ENCODE peak calls at places on chromosomes 7 and 10, in four cellular contexts. V is activated CD4-positive, alpha-beta T cell treated with anti-CD3 and anti-CD28 coated beads for 48 hours; P is testis; F is astrocyte of the spinal cord. U is an unnamed sample.

GRCh38 chr10:58868736-58869435 is 307.6 kb upstream of the PHYHIPL start:
- DNase-seq in F (no peak), P (no peak), V (no peak), U (no peak)

GRCh38 chr7:28069788-28070187 is 110.8 kb downstream of the JAZF1 start:
- DNase-seq in P (peak), F (peak), V (no peak), U (no peak)

GRCh38 chr10:124612611-124613498 is 131.3 kb downstream of the FAM53B start:
- DNase-seq in P (peak), V (peak), F (no peak), U (peak)

GRCh38 chr10:133441780-133442179 is 12.0 kb upstream of the SCART1 start:
- DNase-seq in V (no peak), P (no peak), F (no peak), U (no peak)

GRCh38 chr10:18233775-18234174 is 93.6 kb downstream of the CACNB2 start:
- DNase-seq in F (no peak), P (peak), V (no peak), U (no peak)

GRCh38 chr7:158469396-158470051 is 118.1 kb downstream of the PTPRN2 start:
- DNase-seq in P (no peak), V (no peak), F (no peak), U (no peak)

GRCh38 chr7:132709971-132710567 is 133.8 kb upstream of the PLXNA4 start:
- DNase-seq in V (peak), P (peak), F (peak), U (peak)

GRCh38 chr10:21934307-21934706 is 69.2 kb downstream of the DNAJC1 start:
- DNase-seq in P (no peak), V (no peak), F (peak), U (no peak)

GRCh38 chr10:32408690-32409089 is 37.2 kb upstream of the CCDC7 start:
- DNase-seq in V (no peak), P (no peak), F (no peak), U (no peak)

GRCh38 chr7:15686209-15686956 is at the start of gene MEOX2:
- DNase-seq in F (peak), P (peak), V (no peak), U (peak)

GRCh38 chr10:68153473-68154210 is 44.4 kb downstream of the MYPN start:
- DNase-seq in V (no peak), F (peak), P (peak), U (peak)

GRCh38 chr10:83917519-83918506 is 221.5 kb upstream of the GHITM start:
- DNase-seq in F (no peak), V (peak), P (peak), U (peak)

GRCh38 chr10:77027576-77027975 is 610.0 kb downstream of the KCNMA1 start:
- DNase-seq in V (no peak), F (no peak), P (no peak), U (no peak)

GRCh38 chr10:30510184-30510931 is 76.4 kb downstream of the MAP3K8 start:
- DNase-seq in F (peak), V (peak), P (no peak), U (no peak)

GRCh38 chr10:62264702-62265436 is 3.8 kb downstream of the RTKN2 start:
- DNase-seq in F (peak), P (no peak), V (no peak), U (peak)

GRCh38 chr10:5544216-5544805 is 19.6 kb downstream of the CALML3 start:
- DNase-seq in V (no peak), P (no peak), F (no peak), U (no peak)

GRCh38 chr7:114934758-114935157 is 12.9 kb downstream of the MDFIC start:
- DNase-seq in F (no peak), P (no peak), V (no peak), U (peak)

GRCh38 chr7:118699222-118699621 is 474.7 kb downstream of the ANKRD7 start:
- DNase-seq in P (no peak), V (no peak), F (no peak), U (no peak)

GRCh38 chr7:44796034-44796503 is 412 bp upstream of the PPIA start:
- DNase-seq in P (peak), F (peak), V (no peak), U (no peak)

GRCh38 chr7:98251251-98251843 is 685 bp downstream of the TECPR1 start:
- DNase-seq in P (no peak), F (no peak), V (peak), U (peak)

GRCh38 chr7:7315851-7316250 is 133.5 kb downstream of the C1GALT1 start:
- DNase-seq in P (no peak), F (no peak), V (no peak), U (no peak)

GRCh38 chr10:124525751-124526600 is 64.4 kb downstream of the LHPP start:
- DNase-seq in V (no peak), F (no peak), P (no peak), U (no peak)

GRCh38 chr10:101110856-101111523 is 20.1 kb upstream of the TLX1 start:
- DNase-seq in F (no peak), V (no peak), P (no peak), U (no peak)

GRCh38 chr7:16669581-16669980 is 23.6 kb downstream of the BZW2 start:
- DNase-seq in F (peak), V (no peak), P (no peak), U (no peak)

GRCh38 chr10:79298403-79299244 is 48.6 kb upstream of the PPIF start:
- DNase-seq in V (peak), F (peak), P (no peak), U (peak)

GRCh38 chr10:34139559-34139958 is 675.5 kb downstream of the PARD3 start:
- DNase-seq in V (no peak), F (no peak), P (no peak), U (no peak)

GRCh38 chr7:150927157-150927953 is 50.8 kb downstream of the KCNH2 start:
- DNase-seq in P (no peak), V (no peak), F (no peak), U (no peak)

GRCh38 chr10:13891542-13892431 is 305.0 kb downstream of the PRPF18 start:
- DNase-seq in F (no peak), V (peak), P (no peak), U (peak)

GRCh38 chr10:5906651-5907050 is 16.6 kb downstream of the FBH1 start:
- DNase-seq in V (no peak), P (no peak), F (no peak), U (no peak)

GRCh38 chr7:6218324-6218723 is 54.1 kb downstream of the CYTH3 start:
- DNase-seq in V (no peak), F (no peak), P (no peak), U (no peak)

GRCh38 chr7:105454058-105454739 is 65.5 kb upstream of the SRPK2 start:
- DNase-seq in V (no peak), F (peak), P (no peak), U (no peak)

GRCh38 chr10:2688958-2689357 is 378.4 kb upstream of the PFKP start:
- DNase-seq in P (no peak), F (no peak), V (no peak), U (no peak)

GRCh38 chr10:118662228-118663035 is 67.0 kb upstream of the PRLHR start:
- DNase-seq in P (no peak), F (no peak), V (no peak), U (no peak)

GRCh38 chr7:130426541-130426940 is 14.3 kb downstream of the CEP41 start:
- DNase-seq in V (no peak), F (no peak), P (no peak), U (peak)

GRCh38 chr7:35316549-35316948 is 62.6 kb upstream of the TBX20 start:
- DNase-seq in V (no peak), P (no peak), F (no peak), U (no peak)

GRCh38 chr7:73682745-73683055 is 553 bp downstream of the DNAJC30 start:
- DNase-seq in P (no peak), V (no peak), F (no peak), U (no peak)

GRCh38 chr7:24692592-24692991 is 64.7 kb downstream of the GSDME start:
- DNase-seq in V (no peak), P (no peak), F (no peak), U (no peak)

GRCh38 chr7:77217474-77218185 is 18.0 kb upstream of the FGL2 start:
- DNase-seq in V (no peak), P (no peak), F (no peak), U (no peak)

GRCh38 chr7:33671521-33672262 is 233.6 kb upstream of the BMPER start:
- DNase-seq in P (no peak), F (no peak), V (no peak), U (peak)